ENCODE peak calls at places on chromosomes 16 and 17, in nine cellular contexts. U, A, H, N, K, R, C, O and S are unnamed samples.

GRCh38 chr16:57667526-57668258 is 414 bp upstream of the ADGRG3 start:
- DNase-seq in N (peak), A (no peak), O (no peak), U (no peak), R (no peak), K (no peak), H (no peak), C (no peak), S (no peak)

GRCh38 chr17:69898606-69899005 is 176.4 kb upstream of the KCNJ16 start:
- DNase-seq in H (peak), N (no peak), R (no peak), A (no peak), C (no peak), K (no peak), O (no peak), U (no peak), S (no peak)

GRCh38 chr16:84387021-84387420 is 18.7 kb downstream of the ATP2C2 start:
- DNase-seq in O (no peak), N (no peak), H (no peak), U (no peak), R (no peak), A (no peak), K (no peak), C (no peak), S (no peak)

GRCh38 chr17:16909472-16909871 is 62.4 kb downstream of the TNFRSF13B start:
- DNase-seq in C (no peak), R (no peak), O (no peak), A (no peak), U (no peak), K (no peak), N (no peak), H (no peak), S (no peak)

GRCh38 chr17:1644493-1645206 is 882 bp downstream of the SCARF1 start:
- DNase-seq in N (no peak), O (no peak), H (no peak), R (no peak), K (no peak), C (no peak), U (no peak), A (no peak), S (peak)

GRCh38 chr17:63275318-63275967 is 170.7 kb downstream of the CYB561 start:
- DNase-seq in C (no peak), N (no peak), R (no peak), U (no peak), K (no peak), H (peak), A (peak), O (peak), S (no peak)

GRCh38 chr17:75822119-75822799 is 21.9 kb downstream of the UNC13D start:
- DNase-seq in A (no peak), H (no peak), N (peak), R (peak), C (peak), K (no peak), U (peak), O (no peak), S (peak)

GRCh38 chr17:78879679-78880186 is 23.3 kb downstream of the CEP295NL start:
- DNase-seq in U (no peak), N (no peak), H (peak), A (peak), K (no peak), O (peak), C (no peak), R (no peak), S (no peak)

GRCh38 chr17:64063766-64064224 is 43.4 kb upstream of the ICAM2 start:
- DNase-seq in K (no peak), N (peak), A (no peak), O (no peak), H (no peak), R (no peak), U (peak), C (no peak), S (no peak)

GRCh38 chr16:55701442-55702319 is 45.9 kb downstream of the SLC6A2 start:
- DNase-seq in R (peak), H (no peak), K (peak), C (no peak), A (peak), O (no peak), U (no peak), N (no peak), S (no peak)

GRCh38 chr17:83199500-83200201 is 120.2 kb downstream of the METRNL start:
- DNase-seq in R (no peak), H (no peak), N (peak), K (no peak), O (no peak), A (no peak), C (no peak), U (no peak), S (no peak)

GRCh38 chr16:81693467-81694303 is 85.4 kb upstream of the PLCG2 start:
- DNase-seq in K (no peak), C (no peak), O (no peak), R (no peak), U (no peak), A (no peak), H (no peak), N (no peak), S (no peak)

GRCh38 chr16:9099131-9099625 is 7.7 kb downstream of the HAPSTR1 start:
- DNase-seq in H (no peak), C (no peak), A (no peak), O (no peak), K (no peak), R (no peak), N (no peak), U (no peak), S (no peak)